ENCODE peak calls at places on chromosome 16, in five cellular contexts. One of them, this sample, is unnamed.

GRCh38 chr16:65916995-65917394 is 449.5 kb upstream of the CDH5 start:
- DNase-seq in NCI-H1105: no peak
- DNase-seq in HuH-7: no peak
- DNase-seq in activated naive CD4-positive, alpha-beta T cell treated with anti-CD3 and anti-CD28 coated beads for 36 hours: no peak
- DNase-seq in stimulated activated naive CD8-positive, alpha-beta T cell treated with anti-CD3 and anti-CD28 coated beads, Interleukin-15, Interleukin-2, amounts not matched to agents 100 U/mL and 50 U/mL, for 24 hours: no peak
- DNase-seq in this sample: no peak

GRCh38 chr16:22284637-22285515 is 12.3 kb upstream of the POLR3E start:
- DNase-seq in NCI-H1105: no peak
- DNase-seq in HuH-7: no peak
- DNase-seq in activated naive CD4-positive, alpha-beta T cell treated with anti-CD3 and anti-CD28 coated beads for 36 hours: no peak
- DNase-seq in stimulated activated naive CD8-positive, alpha-beta T cell treated with anti-CD3 and anti-CD28 coated beads, Interleukin-15, Interleukin-2, amounts not matched to agents 100 U/mL and 50 U/mL, for 24 hours: no peak
- DNase-seq in this sample: no peak

GRCh38 chr16:57620316-57621231 is 7.9 kb upstream of the ADGRG1 start:
- DNase-seq in NCI-H1105: no peak
- DNase-seq in HuH-7: no peak
- DNase-seq in activated naive CD4-positive, alpha-beta T cell treated with anti-CD3 and anti-CD28 coated beads for 36 hours: no peak
- DNase-seq in stimulated activated naive CD8-positive, alpha-beta T cell treated with anti-CD3 and anti-CD28 coated beads, Interleukin-15, Interleukin-2, amounts not matched to agents 100 U/mL and 50 U/mL, for 24 hours: no peak
- DNase-seq in this sample: no peak

GRCh38 chr16:81708459-81709368 is 70.4 kb upstream of the PLCG2 start:
- DNase-seq in NCI-H1105: no peak
- DNase-seq in HuH-7: no peak
- DNase-seq in activated naive CD4-positive, alpha-beta T cell treated with anti-CD3 and anti-CD28 coated beads for 36 hours: no peak
- DNase-seq in stimulated activated naive CD8-positive, alpha-beta T cell treated with anti-CD3 and anti-CD28 coated beads, Interleukin-15, Interleukin-2, amounts not matched to agents 100 U/mL and 50 U/mL, for 24 hours: no peak
- DNase-seq in this sample: no peak

GRCh38 chr16:87784812-87785211 is 19.0 kb upstream of the KLHDC4 start:
- DNase-seq in NCI-H1105: no peak
- DNase-seq in HuH-7: no peak
- DNase-seq in activated naive CD4-positive, alpha-beta T cell treated with anti-CD3 and anti-CD28 coated beads for 36 hours: no peak
- DNase-seq in stimulated activated naive CD8-positive, alpha-beta T cell treated with anti-CD3 and anti-CD28 coated beads, Interleukin-15, Interleukin-2, amounts not matched to agents 100 U/mL and 50 U/mL, for 24 hours: no peak
- DNase-seq in this sample: peak; percentile 28

GRCh38 chr16:81873843-81874752 is 95.0 kb downstream of the PLCG2 start:
- DNase-seq in NCI-H1105: no peak
- DNase-seq in HuH-7: peak; percentile 64
- DNase-seq in activated naive CD4-positive, alpha-beta T cell treated with anti-CD3 and anti-CD28 coated beads for 36 hours: peak; percentile 83
- DNase-seq in stimulated activated naive CD8-positive, alpha-beta T cell treated with anti-CD3 and anti-CD28 coated beads, Interleukin-15, Interleukin-2, amounts not matched to agents 100 U/mL and 50 U/mL, for 24 hours: peak; percentile 70
- DNase-seq in this sample: peak; percentile 45

GRCh38 chr16:73523209-73523608 is 475.3 kb upstream of the ZFHX3 start:
- DNase-seq in NCI-H1105: no peak
- DNase-seq in HuH-7: no peak
- DNase-seq in activated naive CD4-positive, alpha-beta T cell treated with anti-CD3 and anti-CD28 coated beads for 36 hours: no peak
- DNase-seq in stimulated activated naive CD8-positive, alpha-beta T cell treated with anti-CD3 and anti-CD28 coated beads, Interleukin-15, Interleukin-2, amounts not matched to agents 100 U/mL and 50 U/mL, for 24 hours: no peak
- DNase-seq in this sample: no peak

GRCh38 chr16:78147846-78148535 is 48.5 kb downstream of the WWOX start:
- DNase-seq in NCI-H1105: no peak
- DNase-seq in HuH-7: no peak
- DNase-seq in activated naive CD4-positive, alpha-beta T cell treated with anti-CD3 and anti-CD28 coated beads for 36 hours: no peak
- DNase-seq in stimulated activated naive CD8-positive, alpha-beta T cell treated with anti-CD3 and anti-CD28 coated beads, Interleukin-15, Interleukin-2, amounts not matched to agents 100 U/mL and 50 U/mL, for 24 hours: no peak
- DNase-seq in this sample: peak; percentile 10

GRCh38 chr16:51129105-51129504 is 22.0 kb downstream of the SALL1 start:
- DNase-seq in NCI-H1105: no peak
- DNase-seq in HuH-7: no peak
- DNase-seq in activated naive CD4-positive, alpha-beta T cell treated with anti-CD3 and anti-CD28 coated beads for 36 hours: no peak
- DNase-seq in stimulated activated naive CD8-positive, alpha-beta T cell treated with anti-CD3 and anti-CD28 coated beads, Interleukin-15, Interleukin-2, amounts not matched to agents 100 U/mL and 50 U/mL, for 24 hours: no peak
- DNase-seq in this sample: no peak

GRCh38 chr16:89256651-89257254 is 39.2 kb downstream of the ZNF778 start:
- DNase-seq in NCI-H1105: no peak
- DNase-seq in HuH-7: peak; percentile 82
- DNase-seq in activated naive CD4-positive, alpha-beta T cell treated with anti-CD3 and anti-CD28 coated beads for 36 hours: peak; percentile 89
- DNase-seq in stimulated activated naive CD8-positive, alpha-beta T cell treated with anti-CD3 and anti-CD28 coated beads, Interleukin-15, Interleukin-2, amounts not matched to agents 100 U/mL and 50 U/mL, for 24 hours: peak; percentile 82
- DNase-seq in this sample: no peak

GRCh38 chr16:72877374-72878028 is 170.4 kb downstream of the ZFHX3 start:
- DNase-seq in NCI-H1105: no peak
- DNase-seq in HuH-7: peak; percentile 49
- DNase-seq in activated naive CD4-positive, alpha-beta T cell treated with anti-CD3 and anti-CD28 coated beads for 36 hours: no peak
- DNase-seq in stimulated activated naive CD8-positive, alpha-beta T cell treated with anti-CD3 and anti-CD28 coated beads, Interleukin-15, Interleukin-2, amounts not matched to agents 100 U/mL and 50 U/mL, for 24 hours: peak; percentile 5
- DNase-seq in this sample: peak; percentile 50

GRCh38 chr16:56989988-56990387 is 631 bp downstream of the NLRC5 start:
- DNase-seq in NCI-H1105: no peak
- DNase-seq in HuH-7: no peak
- DNase-seq in activated naive CD4-positive, alpha-beta T cell treated with anti-CD3 and anti-CD28 coated beads for 36 hours: no peak
- DNase-seq in stimulated activated naive CD8-positive, alpha-beta T cell treated with anti-CD3 and anti-CD28 coated beads, Interleukin-15, Interleukin-2, amounts not matched to agents 100 U/mL and 50 U/mL, for 24 hours: no peak
- DNase-seq in this sample: no peak

GRCh38 chr16:57601801-57602478 is 26.5 kb upstream of the ADGRG1 start:
- DNase-seq in NCI-H1105: no peak
- DNase-seq in HuH-7: no peak
- DNase-seq in activated naive CD4-positive, alpha-beta T cell treated with anti-CD3 and anti-CD28 coated beads for 36 hours: peak; percentile 82
- DNase-seq in stimulated activated naive CD8-positive, alpha-beta T cell treated with anti-CD3 and anti-CD28 coated beads, Interleukin-15, Interleukin-2, amounts not matched to agents 100 U/mL and 50 U/mL, for 24 hours: peak; percentile 65
- DNase-seq in this sample: peak; percentile 46

GRCh38 chr16:56918467-56919012 is 13.4 kb upstream of the HERPUD1 start:
- DNase-seq in NCI-H1105: no peak
- DNase-seq in HuH-7: no peak
- DNase-seq in activated naive CD4-positive, alpha-beta T cell treated with anti-CD3 and anti-CD28 coated beads for 36 hours: no peak
- DNase-seq in stimulated activated naive CD8-positive, alpha-beta T cell treated with anti-CD3 and anti-CD28 coated beads, Interleukin-15, Interleukin-2, amounts not matched to agents 100 U/mL and 50 U/mL, for 24 hours: no peak
- DNase-seq in this sample: no peak

GRCh38 chr16:69921125-69921524 is 30.0 kb upstream of the CLEC18A start:
- DNase-seq in NCI-H1105: no peak
- DNase-seq in HuH-7: no peak
- DNase-seq in activated naive CD4-positive, alpha-beta T cell treated with anti-CD3 and anti-CD28 coated beads for 36 hours: no peak
- DNase-seq in stimulated activated naive CD8-positive, alpha-beta T cell treated with anti-CD3 and anti-CD28 coated beads, Interleukin-15, Interleukin-2, amounts not matched to agents 100 U/mL and 50 U/mL, for 24 hours: no peak
- DNase-seq in this sample: no peak

GRCh38 chr16:86927699-86928098 is 349.4 kb downstream of the FOXL1 start:
- DNase-seq in NCI-H1105: no peak
- DNase-seq in HuH-7: no peak
- DNase-seq in activated naive CD4-positive, alpha-beta T cell treated with anti-CD3 and anti-CD28 coated beads for 36 hours: no peak
- DNase-seq in stimulated activated naive CD8-positive, alpha-beta T cell treated with anti-CD3 and anti-CD28 coated beads, Interleukin-15, Interleukin-2, amounts not matched to agents 100 U/mL and 50 U/mL, for 24 hours: no peak
- DNase-seq in this sample: no peak

GRCh38 chr16:2768403-2769089 is 8.5 kb downstream of the ELOB start:
- DNase-seq in NCI-H1105: no peak
- DNase-seq in HuH-7: no peak
- DNase-seq in activated naive CD4-positive, alpha-beta T cell treated with anti-CD3 and anti-CD28 coated beads for 36 hours: no peak
- DNase-seq in stimulated activated naive CD8-positive, alpha-beta T cell treated with anti-CD3 and anti-CD28 coated beads, Interleukin-15, Interleukin-2, amounts not matched to agents 100 U/mL and 50 U/mL, for 24 hours: no peak
- DNase-seq in this sample: no peak

GRCh38 chr16:7397901-7398300 is 65.3 kb downstream of the RBFOX1 start:
- DNase-seq in NCI-H1105: no peak
- DNase-seq in HuH-7: no peak
- DNase-seq in activated naive CD4-positive, alpha-beta T cell treated with anti-CD3 and anti-CD28 coated beads for 36 hours: no peak
- DNase-seq in stimulated activated naive CD8-positive, alpha-beta T cell treated with anti-CD3 and anti-CD28 coated beads, Interleukin-15, Interleukin-2, amounts not matched to agents 100 U/mL and 50 U/mL, for 24 hours: no peak
- DNase-seq in this sample: peak; percentile 73

GRCh38 chr16:84239910-84240309 is at the start of gene KCNG4:
- DNase-seq in NCI-H1105: no peak
- DNase-seq in HuH-7: no peak
- DNase-seq in activated naive CD4-positive, alpha-beta T cell treated with anti-CD3 and anti-CD28 coated beads for 36 hours: no peak
- DNase-seq in stimulated activated naive CD8-positive, alpha-beta T cell treated with anti-CD3 and anti-CD28 coated beads, Interleukin-15, Interleukin-2, amounts not matched to agents 100 U/mL and 50 U/mL, for 24 hours: no peak
- DNase-seq in this sample: peak; percentile 88

GRCh38 chr16:2157480-2158261 is 2.1 kb downstream of the TRAF7 start:
- DNase-seq in NCI-H1105: no peak
- DNase-seq in HuH-7: peak; percentile 85
- DNase-seq in activated naive CD4-positive, alpha-beta T cell treated with anti-CD3 and anti-CD28 coated beads for 36 hours: no peak
- DNase-seq in stimulated activated naive CD8-positive, alpha-beta T cell treated with anti-CD3 and anti-CD28 coated beads, Interleukin-15, Interleukin-2, amounts not matched to agents 100 U/mL and 50 U/mL, for 24 hours: no peak
- DNase-seq in this sample: no peak

GRCh38 chr16:87196229-87196628 is 121.0 kb downstream of the C16orf95 start:
- DNase-seq in NCI-H1105: no peak
- DNase-seq in HuH-7: no peak
- DNase-seq in activated naive CD4-positive, alpha-beta T cell treated with anti-CD3 and anti-CD28 coated beads for 36 hours: no peak
- DNase-seq in stimulated activated naive CD8-positive, alpha-beta T cell treated with anti-CD3 and anti-CD28 coated beads, Interleukin-15, Interleukin-2, amounts not matched to agents 100 U/mL and 50 U/mL, for 24 hours: no peak
- DNase-seq in this sample: no peak

GRCh38 chr16:16004314-16004749 is 54.9 kb downstream of the ABCC1 start:
- DNase-seq in NCI-H1105: no peak
- DNase-seq in HuH-7: no peak
- DNase-seq in activated naive CD4-positive, alpha-beta T cell treated with anti-CD3 and anti-CD28 coated beads for 36 hours: no peak
- DNase-seq in stimulated activated naive CD8-positive, alpha-beta T cell treated with anti-CD3 and anti-CD28 coated beads, Interleukin-15, Interleukin-2, amounts not matched to agents 100 U/mL and 50 U/mL, for 24 hours: no peak
- DNase-seq in this sample: peak; percentile 30

GRCh38 chr16:86034421-86034919 is 135.5 kb downstream of the IRF8 start:
- DNase-seq in NCI-H1105: no peak
- DNase-seq in HuH-7: no peak
- DNase-seq in activated naive CD4-positive, alpha-beta T cell treated with anti-CD3 and anti-CD28 coated beads for 36 hours: no peak
- DNase-seq in stimulated activated naive CD8-positive, alpha-beta T cell treated with anti-CD3 and anti-CD28 coated beads, Interleukin-15, Interleukin-2, amounts not matched to agents 100 U/mL and 50 U/mL, for 24 hours: no peak
- DNase-seq in this sample: no peak

GRCh38 chr16:86080982-86081381 is 182.0 kb downstream of the IRF8 start:
- DNase-seq in NCI-H1105: no peak
- DNase-seq in HuH-7: no peak
- DNase-seq in activated naive CD4-positive, alpha-beta T cell treated with anti-CD3 and anti-CD28 coated beads for 36 hours: no peak
- DNase-seq in stimulated activated naive CD8-positive, alpha-beta T cell treated with anti-CD3 and anti-CD28 coated beads, Interleukin-15, Interleukin-2, amounts not matched to agents 100 U/mL and 50 U/mL, for 24 hours: no peak
- DNase-seq in this sample: no peak

GRCh38 chr16:70738083-70738977 is 52.5 kb upstream of the MTSS2 start:
- DNase-seq in NCI-H1105: no peak
- DNase-seq in HuH-7: peak; percentile 97
- DNase-seq in activated naive CD4-positive, alpha-beta T cell treated with anti-CD3 and anti-CD28 coated beads for 36 hours: peak; percentile 68
- DNase-seq in stimulated activated naive CD8-positive, alpha-beta T cell treated with anti-CD3 and anti-CD28 coated beads, Interleukin-15, Interleukin-2, amounts not matched to agents 100 U/mL and 50 U/mL, for 24 hours: peak; percentile 62
- DNase-seq in this sample: peak; percentile 88

GRCh38 chr16:20906225-20906870 is 5.8 kb downstream of the LYRM1 start:
- DNase-seq in NCI-H1105: no peak
- DNase-seq in HuH-7: no peak
- DNase-seq in activated naive CD4-positive, alpha-beta T cell treated with anti-CD3 and anti-CD28 coated beads for 36 hours: no peak
- DNase-seq in stimulated activated naive CD8-positive, alpha-beta T cell treated with anti-CD3 and anti-CD28 coated beads, Interleukin-15, Interleukin-2, amounts not matched to agents 100 U/mL and 50 U/mL, for 24 hours: no peak
- DNase-seq in this sample: no peak

GRCh38 chr16:80518436-80518835 is 22.4 kb upstream of the DYNLRB2 start:
- DNase-seq in NCI-H1105: no peak
- DNase-seq in HuH-7: no peak
- DNase-seq in activated naive CD4-positive, alpha-beta T cell treated with anti-CD3 and anti-CD28 coated beads for 36 hours: peak; percentile 71
- DNase-seq in stimulated activated naive CD8-positive, alpha-beta T cell treated with anti-CD3 and anti-CD28 coated beads, Interleukin-15, Interleukin-2, amounts not matched to agents 100 U/mL and 50 U/mL, for 24 hours: no peak
- DNase-seq in this sample: no peak

GRCh38 chr16:25950586-25951201 is 258.9 kb downstream of the HS3ST4 start:
- DNase-seq in NCI-H1105: no peak
- DNase-seq in HuH-7: no peak
- DNase-seq in activated naive CD4-positive, alpha-beta T cell treated with anti-CD3 and anti-CD28 coated beads for 36 hours: no peak
- DNase-seq in stimulated activated naive CD8-positive, alpha-beta T cell treated with anti-CD3 and anti-CD28 coated beads, Interleukin-15, Interleukin-2, amounts not matched to agents 100 U/mL and 50 U/mL, for 24 hours: no peak
- DNase-seq in this sample: no peak

GRCh38 chr16:17230932-17231581 is 239.7 kb downstream of the XYLT1 start:
- DNase-seq in NCI-H1105: no peak
- DNase-seq in HuH-7: no peak
- DNase-seq in activated naive CD4-positive, alpha-beta T cell treated with anti-CD3 and anti-CD28 coated beads for 36 hours: peak; percentile 14
- DNase-seq in stimulated activated naive CD8-positive, alpha-beta T cell treated with anti-CD3 and anti-CD28 coated beads, Interleukin-15, Interleukin-2, amounts not matched to agents 100 U/mL and 50 U/mL, for 24 hours: no peak
- DNase-seq in this sample: no peak

GRCh38 chr16:79283578-79283977 is 317.0 kb downstream of the MAF start:
- DNase-seq in NCI-H1105: no peak
- DNase-seq in HuH-7: no peak
- DNase-seq in activated naive CD4-positive, alpha-beta T cell treated with anti-CD3 and anti-CD28 coated beads for 36 hours: peak; percentile 39
- DNase-seq in stimulated activated naive CD8-positive, alpha-beta T cell treated with anti-CD3 and anti-CD28 coated beads, Interleukin-15, Interleukin-2, amounts not matched to agents 100 U/mL and 50 U/mL, for 24 hours: no peak
- DNase-seq in this sample: no peak

GRCh38 chr16:69301861-69302260 is 9.3 kb upstream of the VPS4A start:
- DNase-seq in NCI-H1105: no peak
- DNase-seq in HuH-7: no peak
- DNase-seq in activated naive CD4-positive, alpha-beta T cell treated with anti-CD3 and anti-CD28 coated beads for 36 hours: no peak
- DNase-seq in stimulated activated naive CD8-positive, alpha-beta T cell treated with anti-CD3 and anti-CD28 coated beads, Interleukin-15, Interleukin-2, amounts not matched to agents 100 U/mL and 50 U/mL, for 24 hours: no peak
- DNase-seq in this sample: no peak

GRCh38 chr16:54285414-54286066 is 1.0 kb downstream of the IRX3 start:
- DNase-seq in NCI-H1105: peak; percentile 28
- DNase-seq in HuH-7: no peak
- DNase-seq in activated naive CD4-positive, alpha-beta T cell treated with anti-CD3 and anti-CD28 coated beads for 36 hours: no peak
- DNase-seq in stimulated activated naive CD8-positive, alpha-beta T cell treated with anti-CD3 and anti-CD28 coated beads, Interleukin-15, Interleukin-2, amounts not matched to agents 100 U/mL and 50 U/mL, for 24 hours: no peak
- DNase-seq in this sample: peak; percentile 46

GRCh38 chr16:3444032-3444388 is 530 bp downstream of the NAA60 start:
- DNase-seq in NCI-H1105: no peak
- DNase-seq in HuH-7: no peak
- DNase-seq in activated naive CD4-positive, alpha-beta T cell treated with anti-CD3 and anti-CD28 coated beads for 36 hours: peak; percentile 48
- DNase-seq in stimulated activated naive CD8-positive, alpha-beta T cell treated with anti-CD3 and anti-CD28 coated beads, Interleukin-15, Interleukin-2, amounts not matched to agents 100 U/mL and 50 U/mL, for 24 hours: peak; percentile 36
- DNase-seq in this sample: peak; percentile 55

GRCh38 chr16:2497116-2497630 is 16.6 kb upstream of the ATP6V0C start:
- DNase-seq in NCI-H1105: no peak
- DNase-seq in HuH-7: no peak
- DNase-seq in activated naive CD4-positive, alpha-beta T cell treated with anti-CD3 and anti-CD28 coated beads for 36 hours: no peak
- DNase-seq in stimulated activated naive CD8-positive, alpha-beta T cell treated with anti-CD3 and anti-CD28 coated beads, Interleukin-15, Interleukin-2, amounts not matched to agents 100 U/mL and 50 U/mL, for 24 hours: no peak
- DNase-seq in this sample: peak; percentile 85

GRCh38 chr16:86215233-86215978 is 294.9 kb upstream of the FOXF1 start:
- DNase-seq in NCI-H1105: no peak
- DNase-seq in HuH-7: no peak
- DNase-seq in activated naive CD4-positive, alpha-beta T cell treated with anti-CD3 and anti-CD28 coated beads for 36 hours: no peak
- DNase-seq in stimulated activated naive CD8-positive, alpha-beta T cell treated with anti-CD3 and anti-CD28 coated beads, Interleukin-15, Interleukin-2, amounts not matched to agents 100 U/mL and 50 U/mL, for 24 hours: no peak
- DNase-seq in this sample: no peak

GRCh38 chr16:53754938-53755910 is 51.3 kb downstream of the FTO start:
- DNase-seq in NCI-H1105: peak; percentile 90
- DNase-seq in HuH-7: no peak
- DNase-seq in activated naive CD4-positive, alpha-beta T cell treated with anti-CD3 and anti-CD28 coated beads for 36 hours: no peak
- DNase-seq in stimulated activated naive CD8-positive, alpha-beta T cell treated with anti-CD3 and anti-CD28 coated beads, Interleukin-15, Interleukin-2, amounts not matched to agents 100 U/mL and 50 U/mL, for 24 hours: no peak
- DNase-seq in this sample: no peak

GRCh38 chr16:68420366-68420765 is 27.9 kb downstream of the SMPD3 start:
- DNase-seq in NCI-H1105: no peak
- DNase-seq in HuH-7: no peak
- DNase-seq in activated naive CD4-positive, alpha-beta T cell treated with anti-CD3 and anti-CD28 coated beads for 36 hours: no peak
- DNase-seq in stimulated activated naive CD8-positive, alpha-beta T cell treated with anti-CD3 and anti-CD28 coated beads, Interleukin-15, Interleukin-2, amounts not matched to agents 100 U/mL and 50 U/mL, for 24 hours: no peak
- DNase-seq in this sample: no peak

GRCh38 chr16:10828851-10829331 is 10.3 kb upstream of the TVP23A start:
- DNase-seq in NCI-H1105: peak; percentile 70
- DNase-seq in HuH-7: no peak
- DNase-seq in activated naive CD4-positive, alpha-beta T cell treated with anti-CD3 and anti-CD28 coated beads for 36 hours: no peak
- DNase-seq in stimulated activated naive CD8-positive, alpha-beta T cell treated with anti-CD3 and anti-CD28 coated beads, Interleukin-15, Interleukin-2, amounts not matched to agents 100 U/mL and 50 U/mL, for 24 hours: no peak
- DNase-seq in this sample: peak; percentile 47